ENCODE peak calls at places on chromosomes 3 and 15, in ten cellular contexts. Y, M, I, N, V, E, T, W, L and Q are unnamed samples. For H3K27me3 and H3K4me1, the result is how much of the 10 kb centered on the place peaks cover.

GRCh38 chr15:64464271-64465005 is 4.1 kb downstream of the ZNF609 start:
- DNase-seq in W (peak), N (no peak), Y (no peak), V (no peak), T (no peak), E (no peak), I (peak), M (no peak), L (no peak), Q (no peak)

GRCh38 chr3:30984855-30985793 is 90.7 kb upstream of the GADL1 start:
- DNase-seq in M (no peak), L (no peak), V (no peak), Y (no peak), I (no peak), W (peak), N (no peak), T (peak), E (no peak), Q (peak)

GRCh38 chr3:140717915-140718314 is 40.1 kb downstream of the TRIM42 start:
- DNase-seq in Y (no peak), E (no peak), N (no peak), I (no peak), T (no peak), W (no peak), M (no peak), L (no peak), V (no peak), Q (peak)

GRCh38 chr3:42876401-42876800 is 722 bp upstream of the CYP8B1 start:
- DNase-seq in N (no peak), I (no peak), T (no peak), E (no peak), V (no peak), Y (no peak), W (no peak), M (no peak), L (no peak), Q (no peak)

GRCh38 chr3:180036678-180037455 is at the start of gene PEX5L:
- DNase-seq in Y (peak), W (peak), I (peak), N (peak), M (peak), L (peak), E (peak), T (peak), V (peak), Q (peak)

GRCh38 chr15:56758770-56759449 is 25.6 kb upstream of the ZNF280D start:
- DNase-seq in Y (no peak), M (no peak), V (no peak), T (peak), N (no peak), L (peak), E (no peak), I (no peak), W (peak), Q (peak)

GRCh38 chr15:56927816-56928215 is 9.4 kb downstream of the TCF12 start:
- DNase-seq in L (no peak), N (no peak), T (no peak), V (no peak), Y (no peak), I (no peak), W (no peak), E (no peak), M (no peak), Q (no peak)

GRCh38 chr3:57928511-57928910 is 79.7 kb upstream of the FLNB start:
- DNase-seq in Y (no peak), I (no peak), W (no peak), T (no peak), M (no peak), N (no peak), V (no peak), L (no peak), E (no peak), Q (no peak)

GRCh38 chr3:123637131-123637530 is 52.3 kb upstream of the HACD2 start:
- DNase-seq in E (no peak), L (no peak), T (no peak), W (no peak), M (no peak), I (no peak), Y (no peak), N (no peak), V (no peak), Q (no peak)

GRCh38 chr3:126834596-126835471 is 130.8 kb downstream of the CHCHD6 start:
- DNase-seq in M (no peak), L (peak), I (no peak), W (no peak), T (no peak), N (no peak), E (no peak), Y (no peak), V (no peak), Q (no peak)

GRCh38 chr3:46027736-46028397 is 584 bp upstream of the XCR1 start:
- DNase-seq in T (peak), V (no peak), Y (no peak), E (no peak), W (no peak), I (peak), M (no peak), N (no peak), L (no peak), Q (no peak)

GRCh38 chr3:138935864-138936762 is 10.8 kb downstream of the FOXL2 start:
- DNase-seq in E (peak), V (peak), L (peak), Y (peak), M (peak), W (peak), N (peak), T (peak), I (peak), Q (peak)

GRCh38 chr3:148950806-148951205 is 40.5 kb upstream of the GYG1 start:
- DNase-seq in M (no peak), V (no peak), I (peak), E (no peak), Y (no peak), W (peak), T (peak), N (no peak), L (no peak), Q (peak)

GRCh38 chr3:50378757-50379156 is 19.4 kb upstream of the TMEM115 start:
- DNase-seq in N (no peak), E (no peak), W (no peak), M (no peak), I (no peak), V (no peak), T (no peak), L (no peak), Y (no peak), Q (no peak)

GRCh38 chr15:75156306-75157215 is 45.1 kb upstream of the C15orf39 start:
- DNase-seq in M (peak), Y (no peak), I (no peak), W (no peak), T (no peak), L (no peak), V (no peak), E (no peak), N (no peak), Q (no peak)

GRCh38 chr3:38636464-38636863 is 13.0 kb downstream of the SCN5A start:
- DNase-seq in T (no peak), V (no peak), E (no peak), Y (no peak), W (no peak), M (no peak), L (no peak), I (no peak), N (no peak), Q (no peak)
- H3K27me3 ChIP-seq in T (under half), V (under half), E (under half), Y (under half), W (under half), M (under half), L (under half), I (under half), N (under half), Q (under half)

DNA sequence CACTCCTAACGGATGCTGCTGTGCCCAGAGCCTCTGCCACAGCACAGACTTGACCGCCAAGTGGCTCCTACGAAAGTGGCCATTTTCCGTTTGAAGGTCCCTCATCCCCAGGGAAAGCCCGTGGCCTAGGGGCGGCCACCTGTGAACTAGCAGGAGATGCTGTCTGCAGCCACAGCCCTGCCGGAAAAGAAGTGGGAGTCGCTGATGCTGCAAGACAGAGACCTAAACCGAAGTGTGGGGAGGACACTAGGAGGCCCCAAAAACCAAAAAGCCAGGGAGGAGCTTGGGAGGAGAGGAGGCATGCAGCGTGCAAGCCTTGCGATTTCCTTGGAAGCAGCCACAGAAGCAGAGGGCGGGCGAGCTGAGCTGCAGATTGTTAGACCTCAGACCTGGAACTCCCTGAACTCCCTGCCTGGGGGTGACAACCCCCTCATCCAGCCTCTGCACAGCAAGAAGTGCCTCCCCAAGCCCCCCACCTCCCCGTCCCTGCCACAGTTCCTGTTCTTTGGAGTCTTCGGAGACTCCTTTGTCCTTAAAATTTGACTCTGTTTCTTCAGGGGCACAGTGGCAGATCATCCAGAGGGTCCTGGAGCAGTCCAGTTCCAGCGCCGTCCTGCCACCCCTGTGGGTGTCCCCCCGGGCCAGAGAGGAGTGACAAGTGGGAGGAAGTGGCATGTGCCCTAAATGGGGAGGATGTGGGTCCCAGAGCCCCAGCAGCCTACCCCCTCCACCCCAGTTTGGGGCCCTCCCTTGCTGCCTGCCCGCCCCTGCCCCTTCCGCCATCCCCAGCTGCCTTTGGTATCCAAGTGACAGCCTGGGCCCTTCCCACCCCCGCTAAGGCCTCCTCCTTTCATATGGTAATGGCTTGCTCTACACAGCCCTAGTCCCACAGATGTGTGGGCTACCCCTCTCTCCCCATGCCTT is 43.7 kb downstream of the KLHL25 start:
- DNase-seq in N (no peak), V (no peak), E (no peak), I (no peak), Y (no peak), L (no peak), T (no peak), M (no peak), W (no peak), Q (no peak)
- H3K4me3 ChIP-seq in N (no peak), V (no peak), E (no peak), I (no peak), Y (peak), L (no peak), T (no peak), M (no peak), W (no peak), Q (no peak)

DNA sequence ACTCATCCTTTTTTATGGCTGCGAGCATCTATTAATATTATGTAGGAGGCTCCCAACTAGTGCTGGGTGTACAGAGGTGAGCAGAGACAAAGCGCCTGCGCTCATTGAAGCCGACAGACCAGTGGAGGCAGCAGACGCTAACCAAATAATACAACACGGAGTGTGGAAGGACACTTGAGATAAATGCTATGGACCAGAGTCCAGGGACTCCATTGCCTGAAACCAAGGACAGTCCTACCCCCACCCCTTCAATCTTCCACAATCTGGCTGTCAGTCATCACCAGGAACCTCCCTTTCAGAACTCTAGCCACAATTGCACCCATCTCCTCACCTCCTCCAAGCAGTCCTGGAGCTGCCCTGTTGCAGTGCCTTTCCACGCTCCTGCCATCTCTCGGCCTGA is 41.5 kb downstream of the KLHL6 start:
- DNase-seq in Y (no peak), N (no peak), L (no peak), I (no peak), W (no peak), V (no peak), T (no peak), M (no peak), E (no peak), Q (no peak)
- H3K4me1 ChIP-seq in Y (under half), N (under half), L (under half), I (half or more), W (under half), V (under half), T (under half), M (under half), E (under half), Q (under half)

DNA sequence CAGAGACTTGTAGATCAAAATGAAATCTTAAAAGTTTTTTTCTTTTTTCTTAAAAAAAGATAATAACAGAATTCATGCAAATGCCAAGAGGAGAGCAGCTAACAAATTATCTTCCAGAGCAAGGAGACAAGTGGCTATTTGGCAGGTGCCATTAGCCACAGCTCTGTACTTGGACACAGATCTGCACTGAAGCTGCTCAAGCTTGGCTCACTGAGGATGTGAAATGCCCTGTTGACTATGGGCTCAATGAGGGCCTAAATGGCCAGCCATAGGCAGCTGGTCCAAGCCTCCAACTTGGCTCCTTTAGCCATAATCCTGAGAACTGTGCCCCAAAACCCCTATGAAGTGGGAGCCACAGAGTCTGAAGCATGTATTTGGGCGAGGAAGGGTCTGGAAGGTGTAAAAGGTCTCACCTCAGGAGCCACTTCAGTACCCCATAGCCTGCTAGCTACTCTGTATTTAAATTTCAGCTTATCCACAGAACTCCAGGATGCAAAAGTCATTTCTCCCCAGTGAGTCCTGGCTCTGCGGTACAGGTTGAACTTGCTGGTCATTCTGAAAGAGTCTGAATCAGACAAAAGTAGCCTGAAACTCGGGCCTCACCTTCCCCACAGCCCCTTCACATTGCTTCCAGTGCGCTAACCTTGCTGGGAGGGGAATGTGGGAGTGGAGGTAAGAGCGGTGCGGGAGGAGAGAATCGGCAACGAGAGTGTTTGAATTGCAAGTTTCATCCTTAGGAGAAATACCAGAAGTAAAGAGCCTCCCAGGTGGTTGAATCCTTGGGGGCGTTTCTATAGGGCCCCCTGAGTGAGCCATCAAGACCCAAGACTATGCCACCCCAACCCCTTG is 48.0 kb downstream of the ZIC4 start:
- DNase-seq in E (no peak), I (no peak), N (no peak), Y (no peak), M (no peak), L (no peak), V (no peak), T (no peak), W (no peak), Q (no peak)
- H3K27me3 ChIP-seq in E (half or more), I (under half), N (half or more), Y (half or more), M (half or more), L (half or more), V (under half), T (half or more), W (half or more), Q (half or more)

GRCh38 chr3:39105687-39106063 is 1.8 kb downstream of the GORASP1 start:
- DNase-seq in Y (no peak), W (no peak), I (no peak), E (no peak), N (no peak), M (no peak), V (no peak), L (no peak), T (no peak), Q (no peak)
- H3K4me3 ChIP-seq in Y (peak), W (no peak), I (peak), E (no peak), N (no peak), M (peak), V (peak), L (no peak), T (no peak), Q (no peak)

DNA sequence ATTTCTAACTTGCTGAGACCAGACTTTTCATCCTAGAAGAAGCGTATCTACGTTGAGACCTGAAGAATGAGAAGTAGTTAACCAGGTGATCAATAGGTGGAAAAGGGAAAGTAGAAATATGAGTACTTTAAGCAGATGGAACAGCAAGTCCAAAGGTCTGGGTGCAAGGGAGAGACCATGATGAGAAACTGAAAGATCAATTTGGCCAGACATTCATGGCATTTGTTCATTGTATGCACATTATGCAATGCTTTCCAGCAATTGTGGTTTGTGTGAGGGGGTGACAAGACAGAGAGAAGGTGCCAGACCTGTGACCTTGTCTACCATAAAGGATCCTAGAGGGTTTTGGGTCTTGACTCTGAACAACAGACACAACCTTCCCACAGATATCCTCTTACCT is 63.2 kb upstream of the PSMD6 start:
- DNase-seq in Y (no peak), E (no peak), L (no peak), T (no peak), I (no peak), W (no peak), M (no peak), N (no peak), V (no peak), Q (no peak)
- H3K4me1 ChIP-seq in Y (under half), E (under half), L (under half), T (under half), I (under half), W (under half), M (under half), N (under half), V (under half), Q (under half)

GRCh38 chr15:79209116-79209515 is 73.4 kb upstream of the ANKRD34C start:
- DNase-seq in E (no peak), W (no peak), Y (no peak), L (no peak), T (no peak), I (no peak), M (no peak), V (no peak), N (peak), Q (no peak)
- H3K27me3 ChIP-seq in E (under half), W (under half), Y (under half), L (under half), T (half or more), I (under half), M (half or more), V (under half), N (under half), Q (half or more)

DNA sequence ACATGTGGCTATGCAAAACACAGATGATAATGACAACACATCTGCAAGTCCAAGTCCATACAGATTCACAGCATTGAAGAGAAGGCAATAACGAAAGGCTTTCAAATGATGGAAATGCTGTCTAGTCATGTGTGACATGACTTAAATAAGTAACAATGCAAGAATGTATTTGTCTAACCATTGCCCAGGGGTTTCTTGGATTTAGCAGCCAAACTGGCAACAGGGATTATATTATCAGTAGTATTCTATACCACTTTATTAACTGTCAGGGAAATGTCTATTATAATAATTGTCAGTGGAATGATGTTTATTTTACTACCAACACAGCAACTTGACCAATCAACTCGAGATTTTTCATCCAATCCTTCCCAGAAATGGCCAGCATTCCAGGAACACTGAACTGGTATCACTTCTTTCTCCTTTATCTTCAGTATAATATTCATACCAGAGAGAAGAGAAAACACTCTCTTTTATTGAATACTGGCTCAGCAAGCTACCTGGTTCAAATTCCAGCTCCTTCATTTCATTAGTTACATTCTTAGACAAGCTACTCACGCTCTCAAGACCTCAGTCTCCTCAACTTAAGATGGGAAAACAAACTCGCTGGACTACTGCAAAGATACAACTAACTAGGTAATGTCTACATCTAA is 66.2 kb downstream of the FOXP1 start:
- DNase-seq in L (no peak), N (no peak), V (no peak), T (no peak), M (no peak), Y (no peak), I (no peak), E (no peak), W (no peak), Q (no peak)
- H3K4me3 ChIP-seq in L (no peak), N (no peak), V (no peak), T (no peak), M (no peak), Y (no peak), I (no peak), E (no peak), W (no peak), Q (no peak)

GRCh38 chr15:41936649-41937567 is 35.4 kb downstream of the EHD4 start:
- DNase-seq in L (no peak), M (no peak), T (peak), W (peak), N (no peak), I (no peak), V (peak), E (peak), Y (peak), Q (no peak)

GRCh38 chr15:41934843-41935242 is 37.5 kb downstream of the EHD4 start:
- DNase-seq in N (no peak), W (no peak), V (no peak), E (peak), L (peak), I (no peak), T (no peak), Y (peak), M (no peak), Q (peak)

GRCh38 chr15:41936155-41936554 is 36.2 kb downstream of the EHD4 start:
- DNase-seq in I (no peak), W (no peak), V (no peak), L (no peak), T (no peak), M (no peak), N (no peak), Y (no peak), E (no peak), Q (no peak)

GRCh38 chr15:41933771-41934170 is 38.6 kb downstream of the EHD4 start:
- DNase-seq in M (no peak), E (no peak), N (no peak), L (peak), I (no peak), V (no peak), W (peak), Y (peak), T (no peak), Q (no peak)

GRCh38 chr15:41935566-41936020 is 36.8 kb downstream of the EHD4 start:
- DNase-seq in E (no peak), M (no peak), I (peak), W (no peak), Y (no peak), L (peak), N (no peak), V (no peak), T (peak), Q (no peak)
- H3K4me1 ChIP-seq in E (under half), M (half or more), I (under half), W (under half), Y (half or more), L (half or more), N (under half), V (half or more), T (under half), Q (under half)